ENCODE peak calls at places on chromosomes 1 and 21, in ten cellular contexts. V is stimulated activated CD4-positive, alpha-beta T cell treated with anti-CD3 and anti-CD28 coated beads, Interleukin-4, amount 100 ng/mL, for 48 hours; Y is AG20443; G is colonic mucosa; P is GM12892; M is transverse colon; F is CD4-positive, CD25-positive, alpha-beta regulatory T cell; A is aorta; W is Kasumi-1; K is cardiac fibroblast. C is an unnamed sample.

GRCh38 chr1:70583522-70583921 is 172.5 kb downstream of the CTH start:
- DNase-seq in V (no peak), Y (no peak), G (no peak), P (no peak), M (no peak), F (no peak), A (no peak), W (no peak), K (no peak), C (no peak)

GRCh38 chr1:31151402-31151801 is 85.9 kb upstream of the PUM1 start:
- DNase-seq in V (no peak), Y (no peak), G (no peak), P (no peak), M (no peak), F (no peak), A (no peak), W (no peak), K (no peak), C (no peak)

GRCh38 chr1:234613128-234613875 is 3.3 kb upstream of the IRF2BP2 start:
- DNase-seq in V (no peak), Y (peak; percentile 35), G (no peak), P (no peak), M (peak; percentile 27), F (no peak), A (no peak), W (peak; percentile 69), K (peak; percentile 94), C (peak; percentile 42)

GRCh38 chr1:111660204-111661150 is 40.9 kb downstream of the RAP1A start:
- DNase-seq in V (no peak), Y (peak; percentile 18), G (peak; percentile 39), P (no peak), M (no peak), F (no peak), A (no peak), W (no peak), K (peak; percentile 52), C (no peak)

GRCh38 chr21:32459972-32460371 is 47.5 kb downstream of the EVA1C start:
- DNase-seq in V (no peak), Y (no peak), G (no peak), P (no peak), M (no peak), F (no peak), A (no peak), W (no peak), K (peak; percentile 47), C (no peak)

GRCh38 chr1:7948950-7949349 is 8.3 kb upstream of the TNFRSF9 start:
- DNase-seq in V (no peak), Y (peak; percentile 73), G (no peak), P (no peak), M (no peak), F (peak; percentile 73), A (no peak), W (no peak), K (peak; percentile 37), C (no peak)

GRCh38 chr1:4600615-4601460 is 53.6 kb upstream of the AJAP1 start:
- DNase-seq in V (no peak), Y (no peak), G (no peak), P (no peak), M (no peak), F (no peak), A (no peak), W (no peak), K (no peak), C (no peak)

GRCh38 chr21:42575111-42575510 is 61.5 kb downstream of the SLC37A1 start:
- DNase-seq in V (no peak), Y (no peak), G (no peak), P (no peak), M (peak; percentile 3), F (no peak), A (peak; percentile 12), W (no peak), K (no peak), C (no peak)

GRCh38 chr1:225835752-225836151 is 25.8 kb downstream of the EPHX1 start:
- DNase-seq in V (no peak), Y (peak; percentile 32), G (no peak), P (no peak), M (no peak), F (no peak), A (peak; percentile 74), W (no peak), K (peak; percentile 87), C (no peak)

GRCh38 chr1:205356424-205357151 is at the start of gene KLHDC8A:
- DNase-seq in V (no peak), Y (no peak), G (no peak), P (no peak), M (no peak), F (no peak), A (no peak), W (no peak), K (peak; percentile 54), C (no peak)

GRCh38 chr1:38028105-38028591 is 15.6 kb downstream of the UTP11 start:
- DNase-seq in V (peak; percentile 78), Y (no peak), G (no peak), P (peak; percentile 71), M (no peak), F (no peak), A (no peak), W (no peak), K (no peak), C (peak; percentile 29)